ENCODE peak calls at places on chromosomes 1 and 21, in four cellular contexts. G is NCI-H345, A is endothelial cell, N is SJSA1. W is an unnamed sample.

GRCh38 chr1:8693092-8693491 is 124.3 kb downstream of the RERE start:
- DNase-seq in G (no peak), A (no peak), N (no peak), W (no peak)

GRCh38 chr1:153985984-153986761 is at the start of gene RAB13:
- DNase-seq in G (peak; percentile 61), A (peak; percentile 81), N (peak; percentile 89), W (peak; percentile 86)

GRCh38 chr1:89130716-89131115 is 4.8 kb upstream of the GBP2 start:
- DNase-seq in G (no peak), A (no peak), N (no peak), W (no peak)

GRCh38 chr1:65791860-65792670 is 630 bp upstream of the PDE4B start:
- DNase-seq in G (peak; percentile 45), A (peak; percentile 9), N (no peak), W (peak; percentile 34)

GRCh38 chr1:201310986-201311355 is 27.7 kb downstream of the PKP1 start:
- DNase-seq in G (peak; percentile 89), A (no peak), N (no peak), W (no peak)

GRCh38 chr1:10663668-10664035 is 132.8 kb downstream of the CASZ1 start:
- DNase-seq in G (no peak), A (peak; percentile 56), N (no peak), W (peak; percentile 78)

GRCh38 chr21:39456665-39457064 is 4.9 kb downstream of the SH3BGR start:
- DNase-seq in G (no peak), A (no peak), N (no peak), W (no peak)

GRCh38 chr1:225388372-225388771 is 39.5 kb downstream of the LBR start:
- DNase-seq in G (no peak), A (no peak), N (no peak), W (no peak)

GRCh38 chr1:217453816-217454215 is 177.1 kb downstream of the GPATCH2 start:
- DNase-seq in G (no peak), A (no peak), N (no peak), W (peak; percentile 44)

GRCh38 chr1:223041481-223041880 is 101.6 kb downstream of the TLR5 start:
- DNase-seq in G (no peak), A (no peak), N (no peak), W (no peak)

GRCh38 chr1:93692001-93692400 is 10.4 kb upstream of the BCAR3 start:
- DNase-seq in G (no peak), A (no peak), N (no peak), W (no peak)

GRCh38 chr1:91751281-91751680 is 134.7 kb downstream of the TGFBR3 start:
- DNase-seq in G (no peak), A (no peak), N (no peak), W (no peak)

GRCh38 chr1:19903621-19904020 is 19.8 kb downstream of the PLA2G2E start:
- DNase-seq in G (no peak), A (no peak), N (no peak), W (no peak)

GRCh38 chr1:208137144-208137682 is 107.0 kb downstream of the PLXNA2 start:
- DNase-seq in G (no peak), A (no peak), N (no peak), W (no peak)

GRCh38 chr21:27703806-27704205 is 736.9 kb upstream of the ADAMTS5 start:
- DNase-seq in G (no peak), A (no peak), N (no peak), W (no peak)

GRCh38 chr1:172451002-172451443 is 7.2 kb upstream of the PIGC start:
- DNase-seq in G (no peak), A (no peak), N (no peak), W (no peak)

GRCh38 chr1:17239420-17239819 is 9.5 kb upstream of the PADI3 start:
- DNase-seq in G (peak; percentile 73), A (peak; percentile 69), N (peak; percentile 82), W (peak; percentile 65)

GRCh38 chr1:26900815-26901511 is 696 bp upstream of the GPATCH3 start:
- DNase-seq in G (no peak), A (no peak), N (no peak), W (no peak)

GRCh38 chr1:2413495-2414296 is 1.3 kb upstream of the PEX10 start:
- DNase-seq in G (peak; percentile 24), A (no peak), N (no peak), W (peak; percentile 42)

GRCh38 chr1:3459940-3460652 is 5.6 kb downstream of the ARHGEF16 start:
- DNase-seq in G (no peak), A (no peak), N (no peak), W (no peak)

GRCh38 chr1:188706742-188707141 is 1770.9 kb downstream of the BRINP3 start:
- DNase-seq in G (no peak), A (no peak), N (no peak), W (no peak)

GRCh38 chr1:212471286-212471685 is 38.6 kb downstream of the NENF start:
- DNase-seq in G (no peak), A (no peak), N (no peak), W (no peak)

GRCh38 chr1:43414634-43415223 is 25.0 kb downstream of the SZT2 start:
- DNase-seq in G (peak; percentile 54), A (peak; percentile 75), N (peak; percentile 70), W (peak; percentile 61)

GRCh38 chr1:31843506-31843905 is 27.7 kb upstream of the SPOCD1 start:
- DNase-seq in G (peak; percentile 18), A (no peak), N (no peak), W (no peak)